ENCODE peak calls at places on chromosomes 11 and 22, in nine cellular contexts. One of them, this sample, is unnamed.

GRCh38 chr22:30628491-30628890 is 7.1 kb upstream of the SLC35E4 start:
- DNase-seq in effector CD4-positive, alpha-beta T cell: no peak
- DNase-seq in kidney: no peak
- DNase-seq in CD8-positive, alpha-beta T cell: no peak
- DNase-seq in dermis microvascular lymphatic vessel endothelial cell: no peak
- DNase-seq in HTR-8/SVneo: no peak
- DNase-seq in NCI-H510A treated with DMSO at 0.1 percent for 48 hours: no peak
- DNase-seq in hepatic stellate cell: no peak
- DNase-seq in central memory CD4-positive, alpha-beta T cell: no peak
- DNase-seq in this sample: no peak

GRCh38 chr11:67372993-67373915 is at the start of gene CLCF1:
- DNase-seq in effector CD4-positive, alpha-beta T cell: peak
- DNase-seq in kidney: peak
- DNase-seq in CD8-positive, alpha-beta T cell: peak
- DNase-seq in dermis microvascular lymphatic vessel endothelial cell: peak
- DNase-seq in HTR-8/SVneo: peak
- DNase-seq in NCI-H510A treated with DMSO at 0.1 percent for 48 hours: peak
- DNase-seq in hepatic stellate cell: peak
- DNase-seq in central memory CD4-positive, alpha-beta T cell: peak
- DNase-seq in this sample: peak

GRCh38 chr22:17777005-17777716 is 2.9 kb upstream of the BID start:
- DNase-seq in effector CD4-positive, alpha-beta T cell: peak
- DNase-seq in kidney: peak
- DNase-seq in CD8-positive, alpha-beta T cell: peak
- DNase-seq in dermis microvascular lymphatic vessel endothelial cell: peak
- DNase-seq in HTR-8/SVneo: no peak
- DNase-seq in NCI-H510A treated with DMSO at 0.1 percent for 48 hours: no peak
- DNase-seq in hepatic stellate cell: no peak
- DNase-seq in central memory CD4-positive, alpha-beta T cell: peak
- DNase-seq in this sample: peak

GRCh38 chr11:84165139-84165538 is 879.0 kb upstream of the CCDC90B start:
- DNase-seq in effector CD4-positive, alpha-beta T cell: no peak
- DNase-seq in kidney: no peak
- DNase-seq in CD8-positive, alpha-beta T cell: no peak
- DNase-seq in dermis microvascular lymphatic vessel endothelial cell: no peak
- DNase-seq in HTR-8/SVneo: no peak
- DNase-seq in NCI-H510A treated with DMSO at 0.1 percent for 48 hours: no peak
- DNase-seq in hepatic stellate cell: no peak
- DNase-seq in central memory CD4-positive, alpha-beta T cell: no peak
- DNase-seq in this sample: no peak

GRCh38 chr11:63490551-63491239 is at the start of gene PLAAT5:
- DNase-seq in effector CD4-positive, alpha-beta T cell: no peak
- DNase-seq in kidney: peak
- DNase-seq in CD8-positive, alpha-beta T cell: peak
- DNase-seq in dermis microvascular lymphatic vessel endothelial cell: no peak
- DNase-seq in HTR-8/SVneo: no peak
- DNase-seq in NCI-H510A treated with DMSO at 0.1 percent for 48 hours: no peak
- DNase-seq in hepatic stellate cell: no peak
- DNase-seq in central memory CD4-positive, alpha-beta T cell: no peak
- DNase-seq in this sample: no peak

GRCh38 chr11:26042113-26042512 is 289.8 kb upstream of the ANO3 start:
- DNase-seq in effector CD4-positive, alpha-beta T cell: no peak
- DNase-seq in kidney: peak
- DNase-seq in CD8-positive, alpha-beta T cell: no peak
- DNase-seq in dermis microvascular lymphatic vessel endothelial cell: no peak
- DNase-seq in HTR-8/SVneo: no peak
- DNase-seq in NCI-H510A treated with DMSO at 0.1 percent for 48 hours: no peak
- DNase-seq in hepatic stellate cell: no peak
- DNase-seq in central memory CD4-positive, alpha-beta T cell: no peak
- DNase-seq in this sample: no peak

GRCh38 chr22:42692239-42693054 is 28.2 kb downstream of the A4GALT start:
- DNase-seq in effector CD4-positive, alpha-beta T cell: no peak
- DNase-seq in kidney: peak
- DNase-seq in CD8-positive, alpha-beta T cell: no peak
- DNase-seq in dermis microvascular lymphatic vessel endothelial cell: no peak
- DNase-seq in HTR-8/SVneo: no peak
- DNase-seq in NCI-H510A treated with DMSO at 0.1 percent for 48 hours: no peak
- DNase-seq in hepatic stellate cell: no peak
- DNase-seq in central memory CD4-positive, alpha-beta T cell: no peak
- DNase-seq in this sample: no peak

GRCh38 chr11:69646493-69647201 is 5.7 kb downstream of the CCND1 start:
- DNase-seq in effector CD4-positive, alpha-beta T cell: no peak
- DNase-seq in kidney: peak
- DNase-seq in CD8-positive, alpha-beta T cell: no peak
- DNase-seq in dermis microvascular lymphatic vessel endothelial cell: no peak
- DNase-seq in HTR-8/SVneo: no peak
- DNase-seq in NCI-H510A treated with DMSO at 0.1 percent for 48 hours: no peak
- DNase-seq in hepatic stellate cell: no peak
- DNase-seq in central memory CD4-positive, alpha-beta T cell: no peak
- DNase-seq in this sample: no peak

GRCh38 chr22:30829901-30830550 is 135.4 kb downstream of the OSBP2 start:
- DNase-seq in effector CD4-positive, alpha-beta T cell: no peak
- DNase-seq in kidney: no peak
- DNase-seq in CD8-positive, alpha-beta T cell: no peak
- DNase-seq in dermis microvascular lymphatic vessel endothelial cell: peak
- DNase-seq in HTR-8/SVneo: peak
- DNase-seq in NCI-H510A treated with DMSO at 0.1 percent for 48 hours: no peak
- DNase-seq in hepatic stellate cell: peak
- DNase-seq in central memory CD4-positive, alpha-beta T cell: no peak
- DNase-seq in this sample: no peak

GRCh38 chr11:130088217-130088616 is 18.5 kb downstream of the APLP2 start:
- DNase-seq in effector CD4-positive, alpha-beta T cell: no peak
- DNase-seq in kidney: no peak
- DNase-seq in CD8-positive, alpha-beta T cell: no peak
- DNase-seq in dermis microvascular lymphatic vessel endothelial cell: no peak
- DNase-seq in HTR-8/SVneo: no peak
- DNase-seq in NCI-H510A treated with DMSO at 0.1 percent for 48 hours: no peak
- DNase-seq in hepatic stellate cell: no peak
- DNase-seq in central memory CD4-positive, alpha-beta T cell: no peak
- DNase-seq in this sample: no peak

This sample was measured in CD4-positive, alpha-beta memory T cell.